ENCODE peak calls at places on chromosomes 3 and 15, in five cellular contexts. E is lower lobe of right lung, U is pancreas, X is left ventricle myocardium inferior, R is lung. I is an unnamed sample.

GRCh38 chr15:69798481-69799315 is 299.0 kb downstream of the TLE3 start:
- DNase-seq in X (no peak), R (no peak), E (no peak), U (no peak), I (peak)

GRCh38 chr3:177640319-177640997 is 443.2 kb upstream of the TBL1XR1 start:
- DNase-seq in U (no peak), E (no peak), X (no peak), R (no peak), I (no peak)

GRCh38 chr3:30628931-30629590 is 22.7 kb downstream of the TGFBR2 start:
- DNase-seq in U (no peak), X (no peak), R (no peak), E (no peak), I (no peak)

GRCh38 chr3:159675285-159675684 is 313.4 kb upstream of the IL12A start:
- DNase-seq in U (no peak), R (no peak), E (no peak), X (no peak), I (no peak)

GRCh38 chr15:72110355-72110754 is 7.6 kb downstream of the MYO9A start:
- DNase-seq in X (no peak), E (no peak), R (no peak), U (no peak), I (no peak)

GRCh38 chr15:28123408-28124023 is 24.4 kb upstream of the OCA2 start:
- DNase-seq in R (peak), E (peak), U (peak), X (peak), I (peak)

GRCh38 chr3:123752228-123752627 is 131.9 kb downstream of the MYLK start:
- DNase-seq in U (no peak), R (no peak), E (no peak), X (no peak), I (no peak)

GRCh38 chr3:46113608-46114007 is 86.3 kb upstream of the XCR1 start:
- DNase-seq in R (no peak), X (no peak), E (no peak), U (no peak), I (no peak)

GRCh38 chr3:55549172-55549571 is 62.1 kb upstream of the WNT5A start:
- DNase-seq in U (no peak), X (no peak), R (no peak), E (no peak), I (no peak)

GRCh38 chr3:126850370-126851085 is 132.4 kb upstream of the PLXNA1 start:
- DNase-seq in R (peak), E (peak), X (peak), U (no peak), I (no peak)

GRCh38 chr3:49998326-49998725 is 58.4 kb downstream of the RBM6 start:
- DNase-seq in E (no peak), U (no peak), X (no peak), R (no peak), I (no peak)

GRCh38 chr3:75192065-75192658 is 472.0 kb upstream of the FRG2C start:
- DNase-seq in E (no peak), X (no peak), U (peak), R (peak), I (peak)

GRCh38 chr3:9397911-9398714 is 698 bp downstream of the SETD5 start:
- DNase-seq in E (peak), X (peak), U (peak), R (peak), I (peak)

GRCh38 chr15:78315686-78316085 is 16.3 kb upstream of the SKIC8 start:
- DNase-seq in X (no peak), R (no peak), U (no peak), E (peak), I (no peak)
- H3K27ac ChIP-seq in X (no peak), R (no peak), U (no peak), E (no peak), I (peak)

GRCh38 chr3:48593337-48593736 is 1.8 kb downstream of the COL7A1 start:
- DNase-seq in X (no peak), E (no peak), U (no peak), R (no peak), I (no peak)
- H3K4me3 ChIP-seq in X (no peak), E (no peak), U (no peak), R (no peak), I (no peak)

GRCh38 chr3:195897853-195898415 is 10.4 kb downstream of the TNK2 start:
- DNase-seq in E (no peak), X (no peak), R (no peak), U (no peak), I (no peak)

GRCh38 chr3:195903950-195904290 is 4.4 kb downstream of the TNK2 start:
- DNase-seq in E (peak), R (no peak), X (no peak), U (no peak), I (no peak)

GRCh38 chr3:195899701-195900425 is 8.5 kb downstream of the TNK2 start:
- DNase-seq in U (no peak), E (peak), R (no peak), X (no peak), I (no peak)

GRCh38 chr3:195897081-195897852 is 11.1 kb downstream of the TNK2 start:
- DNase-seq in U (no peak), R (no peak), X (no peak), E (no peak), I (no peak)

GRCh38 chr3:195900426-195901355 is 7.7 kb downstream of the TNK2 start:
- DNase-seq in X (peak), R (no peak), E (peak), U (no peak), I (peak)
- H3K27ac ChIP-seq in X (peak), R (no peak), E (peak), U (no peak), I (peak)

GRCh38 chr3:152301745-152302181 is 33.0 kb downstream of the MBNL1 start:
- DNase-seq in R (no peak), X (no peak), E (no peak), U (no peak), I (no peak)

GRCh38 chr3:152304160-152304559 is 35.4 kb downstream of the MBNL1 start:
- DNase-seq in X (no peak), E (no peak), R (no peak), U (no peak), I (no peak)

GRCh38 chr3:152305075-152305474 is 36.3 kb downstream of the MBNL1 start:
- DNase-seq in R (no peak), E (no peak), X (no peak), U (no peak), I (no peak)

GRCh38 chr3:152300029-152300764 is 31.5 kb downstream of the MBNL1 start:
- DNase-seq in R (no peak), X (no peak), E (no peak), U (no peak), I (no peak)

GRCh38 chr3:152302521-152303021 is 33.8 kb downstream of the MBNL1 start:
- DNase-seq in X (peak), E (peak), U (peak), R (peak), I (no peak)
- H3K4me3 ChIP-seq in X (peak), E (peak), U (no peak), R (no peak), I (peak)

DNA sequence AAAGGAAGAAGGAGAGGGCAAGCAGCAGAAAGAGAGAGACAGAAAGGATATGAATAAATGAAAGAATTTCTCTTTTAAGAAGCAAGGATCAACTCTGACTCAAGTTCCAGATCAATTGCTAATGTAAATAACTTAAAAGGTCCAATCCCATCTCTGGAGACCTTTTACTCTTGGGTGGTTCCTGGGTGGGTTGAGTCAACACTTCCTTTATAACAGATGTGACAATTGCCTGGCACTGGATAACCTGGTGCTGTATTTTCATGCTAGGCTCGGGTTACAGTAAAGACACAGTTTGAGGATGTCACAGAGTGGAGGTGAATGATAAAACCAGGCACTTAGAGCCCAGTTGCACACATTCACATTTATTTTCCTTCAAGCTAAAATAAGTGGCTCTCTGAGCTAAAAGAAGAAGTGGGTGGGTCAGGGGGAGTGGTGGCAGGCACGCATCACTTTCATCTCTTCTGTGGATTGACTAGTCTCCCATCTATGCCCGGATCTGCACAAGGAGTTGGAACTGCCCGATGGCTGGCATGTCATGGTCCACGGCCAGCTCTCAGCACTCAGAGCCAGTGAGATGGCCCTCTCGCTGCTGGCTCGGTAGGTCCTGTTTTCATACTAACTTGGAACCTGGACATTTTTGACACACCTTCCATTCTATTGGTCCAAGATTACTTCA is 465.8 kb downstream of the FOXP1 start:
- DNase-seq in X (no peak), E (no peak), R (no peak), U (no peak), I (no peak)
- H3K27ac ChIP-seq in X (no peak), E (no peak), R (no peak), U (no peak), I (no peak)

GRCh38 chr3:10816019-10816862 is at the start of gene SLC6A11:
- DNase-seq in U (peak), R (no peak), X (no peak), E (no peak), I (no peak)
- H3K4me3 ChIP-seq in U (no peak), R (no peak), X (peak), E (peak), I (peak)

I was measured in dorsolateral prefrontal cortex.